ENCODE peak calls at places on chromosome 21, in nine cellular contexts. L is OCI-LY7, D is PC-3, A is neural progenitor cell, K is GM23338, Q is SK-N-SH, B is MM.1S, G is HCT116, R is GM23248. I is an unnamed sample.

GRCh38 chr21:34813266-34813886 is 144.6 kb downstream of the CLIC6 start:
- DNase-seq in L (no peak), D (peak; percentile 72), A (no peak), K (no peak), Q (no peak), B (no peak), G (no peak), R (peak; percentile 78), I (no peak)

GRCh38 chr21:26776320-26777021 is 68.7 kb downstream of the ADAMTS1 start:
- DNase-seq in L (no peak), D (peak; percentile 31), A (no peak), K (no peak), Q (no peak), B (no peak), G (no peak), R (peak; percentile 73), I (no peak)

GRCh38 chr21:44304846-44305245 is 5.0 kb downstream of the PFKL start:
- DNase-seq in L (peak; percentile 72), D (peak; percentile 51), A (peak; percentile 65), K (peak; percentile 62), Q (peak; percentile 91), B (peak; percentile 37), G (no peak), R (peak; percentile 58), I (peak; percentile 82)

GRCh38 chr21:26546698-26547097 is 26.4 kb downstream of the CYYR1 start:
- DNase-seq in L (no peak), D (no peak), A (no peak), K (no peak), Q (no peak), B (no peak), G (no peak), R (no peak), I (no peak)

GRCh38 chr21:34888569-34889286 is 160.4 kb downstream of the RUNX1 start:
- DNase-seq in L (peak; percentile 72), D (peak; percentile 97), A (peak; percentile 96), K (peak; percentile 98), Q (peak; percentile 93), B (peak; percentile 98), G (peak; percentile 86), R (peak; percentile 98), I (peak; percentile 97)

GRCh38 chr21:31158789-31159581 is 120.7 kb upstream of the KRTAP19-8 start:
- DNase-seq in L (peak; percentile 2), D (no peak), A (no peak), K (peak; percentile 44), Q (no peak), B (no peak), G (no peak), R (peak; percentile 40), I (no peak)

GRCh38 chr21:34640858-34641257 is 25.9 kb upstream of the RCAN1 start:
- DNase-seq in L (no peak), D (peak; percentile 83), A (no peak), K (no peak), Q (no peak), B (no peak), G (no peak), R (peak; percentile 92), I (no peak)

GRCh38 chr21:34333150-34333739 is 30.6 kb upstream of the KCNE2 start:
- DNase-seq in L (no peak), D (no peak), A (no peak), K (no peak), Q (no peak), B (no peak), G (no peak), R (no peak), I (no peak)

GRCh38 chr21:36384885-36385232 is 333 bp upstream of the CHAF1B start:
- DNase-seq in L (no peak), D (no peak), A (no peak), K (no peak), Q (no peak), B (no peak), G (no peak), R (no peak), I (no peak)

DNA sequence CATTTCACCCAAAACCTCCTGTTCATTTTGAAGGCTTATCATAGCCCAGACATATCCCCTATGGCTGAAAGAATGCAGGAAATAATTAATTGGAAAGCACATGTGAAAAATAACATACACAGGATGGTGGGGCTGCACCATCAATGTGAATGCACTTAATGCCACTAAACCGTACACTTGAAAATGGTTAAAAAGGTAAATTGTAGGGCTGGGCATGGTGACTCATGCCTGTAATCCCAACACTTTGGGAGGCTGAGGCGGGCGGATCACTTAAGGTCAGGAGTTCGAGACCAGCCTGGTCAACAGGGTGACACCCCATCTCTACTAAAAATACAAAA is 98.7 kb upstream of the BACE2 start:
- DNase-seq in L (no peak), D (no peak), A (no peak), K (no peak), Q (no peak), B (no peak), G (no peak), R (no peak), I (no peak)
- H3K4me3 ChIP-seq in L (no peak overlapping the region), D (no peak overlapping the region), A (no peak overlapping the region), K (no peak overlapping the region), Q (no peak overlapping the region), B (no peak overlapping the region), G (no peak overlapping the region), R (no peak overlapping the region), I (no peak overlapping the region)

DNA sequence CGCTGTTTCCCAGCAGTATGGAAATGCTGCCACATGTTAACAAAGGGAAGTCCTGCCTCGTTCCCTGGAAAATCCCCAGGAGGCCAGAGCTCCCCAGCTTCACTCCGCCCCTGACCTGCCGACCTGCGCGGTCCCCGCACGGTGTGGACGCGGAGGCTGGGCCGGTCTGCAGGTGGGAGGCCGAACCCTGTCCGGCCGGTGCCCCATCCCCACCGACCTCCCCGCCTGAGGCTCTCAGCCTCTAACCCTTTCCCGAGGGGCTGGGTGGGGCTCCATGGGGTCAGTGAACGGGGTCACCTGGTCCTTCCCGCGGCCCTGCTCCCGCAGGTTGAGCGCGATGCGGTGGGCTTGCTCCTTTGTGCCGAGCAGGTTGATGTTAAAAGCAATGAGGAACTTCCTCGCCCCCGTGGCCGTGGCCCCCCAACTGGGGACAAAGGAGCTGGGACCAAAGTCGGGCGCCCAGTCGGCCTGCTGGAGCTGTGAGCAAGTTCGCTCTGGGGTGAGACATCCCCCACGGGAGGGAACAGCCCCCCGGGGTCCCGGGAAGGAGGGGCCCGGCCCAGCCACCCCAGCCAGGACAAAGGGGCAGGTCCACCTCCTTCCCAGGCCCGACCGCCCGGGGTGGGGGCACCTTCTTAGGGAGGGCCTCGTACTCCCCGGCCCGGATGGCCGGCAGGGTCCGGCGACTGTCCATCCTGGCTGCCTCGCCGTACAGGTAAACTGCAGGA is 4.0 kb downstream of the FTCD start:
- DNase-seq in L (no peak), D (no peak), A (no peak), K (no peak), Q (no peak), B (no peak), G (no peak), R (no peak), I (no peak)
- TF ChIP-seq EZH2phosphoT487 in L (no peak), D (no peak), A (no peak), K (no peak), Q (no peak), B (no peak), G (no peak), R (no peak), I (no peak)

GRCh38 chr21:15293251-15293650 is 228.5 kb upstream of the NRIP1 start:
- DNase-seq in L (no peak), D (peak; percentile 94), A (no peak), K (peak; percentile 79), Q (no peak), B (no peak), G (peak; percentile 15), R (peak; percentile 87), I (peak; percentile 71)

GRCh38 chr21:15285567-15285966 is 220.8 kb upstream of the NRIP1 start:
- DNase-seq in L (no peak), D (no peak), A (no peak), K (no peak), Q (no peak), B (no peak), G (no peak), R (no peak), I (no peak)

GRCh38 chr21:15289246-15289645 is 224.4 kb upstream of the NRIP1 start:
- DNase-seq in L (no peak), D (no peak), A (no peak), K (no peak), Q (no peak), B (no peak), G (no peak), R (no peak), I (no peak)

GRCh38 chr21:15291621-15292266 is 226.9 kb upstream of the NRIP1 start:
- DNase-seq in L (no peak), D (peak; percentile 51), A (no peak), K (no peak), Q (no peak), B (no peak), G (no peak), R (no peak), I (no peak)

DNA sequence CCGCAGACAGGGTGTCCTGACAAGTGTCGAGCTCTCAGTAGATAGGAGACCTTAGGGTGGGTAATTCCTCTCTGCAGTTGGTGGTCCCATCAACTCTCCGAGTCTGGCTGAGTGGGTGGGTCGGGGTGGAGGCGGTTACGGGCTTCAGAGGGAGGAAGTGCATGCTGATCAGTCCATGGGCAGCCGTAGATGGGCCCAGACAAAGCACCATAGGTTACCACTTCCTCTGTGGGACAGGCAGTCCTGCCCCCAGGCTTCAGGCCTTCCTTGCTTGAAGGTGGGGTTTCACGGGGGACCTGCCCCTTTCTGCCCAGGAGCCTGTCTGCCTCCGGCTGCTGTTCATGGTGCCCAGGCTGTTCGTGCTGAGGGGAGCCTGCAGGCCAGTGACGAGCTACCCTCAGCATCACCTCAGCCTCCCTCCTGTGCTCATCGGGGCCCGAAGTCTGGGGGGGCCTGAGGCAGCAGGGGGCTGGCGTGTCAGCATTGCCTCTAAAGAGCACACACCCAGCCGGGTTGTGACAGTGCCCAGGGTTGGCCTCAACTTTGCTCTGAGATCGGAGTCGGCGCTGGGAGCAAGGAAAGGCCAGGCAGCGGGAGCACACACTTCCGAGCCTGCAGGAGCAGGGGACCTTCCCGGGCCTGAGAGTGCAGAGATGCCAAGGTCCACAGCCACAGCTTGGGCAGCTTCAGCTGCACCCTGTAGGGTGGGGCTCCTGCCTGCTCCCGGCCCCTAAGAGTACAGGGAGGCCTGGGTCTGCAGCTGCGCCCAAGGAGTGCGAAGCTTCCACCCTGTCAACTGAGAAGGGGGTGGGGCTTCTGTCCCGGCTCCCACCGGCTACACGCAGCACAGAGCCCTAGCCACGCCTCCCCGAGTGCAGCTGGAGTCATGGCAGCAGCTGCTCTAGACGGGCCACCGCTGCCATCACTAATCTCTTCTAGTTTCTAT is 225.4 kb upstream of the NRIP1 start:
- DNase-seq in L (no peak), D (no peak), A (peak; percentile 87), K (peak; percentile 86), Q (peak; percentile 58), B (peak; percentile 91), G (no peak), R (peak; percentile 8), I (peak; percentile 62)
- H3K4me3 ChIP-seq in L (no peak overlapping the region), D (no peak overlapping the region), A (no peak overlapping the region), K (no peak overlapping the region), Q (peak overlapping the region; percentile 22), B (no peak overlapping the region), G (no peak overlapping the region), R (no peak overlapping the region), I (no peak overlapping the region)

DNA sequence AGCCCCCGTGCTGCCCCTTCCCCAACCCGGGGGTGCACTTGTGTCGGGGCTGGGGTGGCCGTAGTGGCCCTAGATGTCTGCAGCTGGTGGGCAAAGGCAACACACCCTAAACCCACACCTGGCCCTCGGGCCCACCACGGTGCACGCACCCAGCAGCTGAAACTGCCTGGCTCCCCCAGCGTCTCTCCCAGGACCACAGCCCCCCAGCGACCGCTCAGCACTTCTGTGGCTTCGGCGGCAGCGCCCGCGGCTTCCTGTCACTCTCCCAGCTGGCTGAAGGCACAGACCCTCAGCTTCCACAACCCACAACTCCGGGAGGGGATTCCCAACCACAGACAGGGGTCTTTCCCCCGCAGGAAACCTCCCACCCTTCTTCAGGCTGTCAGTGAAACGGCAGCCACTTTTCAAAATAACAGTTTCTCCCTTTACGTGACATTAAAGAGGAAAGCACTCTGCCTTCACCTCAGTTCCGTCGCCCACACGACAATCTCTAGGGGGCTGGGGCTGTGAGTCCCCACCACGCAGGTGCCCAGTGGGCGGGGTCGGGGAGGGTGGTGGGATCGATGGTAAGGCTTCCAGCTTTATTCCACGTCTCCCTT is 40.7 kb upstream of the COL6A2 start:
- DNase-seq in L (no peak), D (no peak), A (no peak), K (no peak), Q (no peak), B (no peak), G (no peak), R (no peak), I (no peak)
- TF ChIP-seq EZH2phosphoT487 in L (no peak), D (no peak), A (no peak), K (no peak), Q (no peak), B (no peak), G (no peak), R (no peak), I (no peak)

I was measured in hepatocyte.